ENCODE peak calls at places on chromosomes 13 and 19, in four cellular contexts. V is OCI-LY7, P is fibroblast of the aortic adventitia, L is IMR-90. I is an unnamed sample.

GRCh38 chr19:5052945-5053485 is 84.1 kb downstream of the KDM4B start:
- DNase-seq in V (no peak), P (no peak), L (no peak), I (no peak)

GRCh38 chr19:48500830-48501445 is 10.7 kb downstream of the LMTK3 start:
- DNase-seq in V (no peak), P (no peak), L (no peak), I (no peak)

GRCh38 chr19:21022996-21023395 is 2.5 kb downstream of the ZNF430 start:
- DNase-seq in V (no peak), P (peak), L (peak), I (peak)

GRCh38 chr13:113216165-113217056 is 7.0 kb downstream of the CUL4A start:
- DNase-seq in V (no peak), P (peak), L (peak), I (no peak)

GRCh38 chr19:11495481-11495880 is 10.2 kb downstream of the ZNF653 start:
- DNase-seq in V (no peak), P (no peak), L (no peak), I (no peak)

GRCh38 chr13:27338816-27339215 is 68.2 kb downstream of the RASL11A start:
- DNase-seq in V (peak), P (no peak), L (no peak), I (peak)

GRCh38 chr19:48006762-48007161 is 12.3 kb downstream of the ELSPBP1 start:
- DNase-seq in V (peak), P (no peak), L (no peak), I (peak)

GRCh38 chr19:55353803-55354697 is 469 bp downstream of the COX6B2 start:
- DNase-seq in V (peak), P (peak), L (peak), I (peak)

GRCh38 chr19:14432817-14433453 is at the start of gene PKN1:
- DNase-seq in V (peak), P (no peak), L (no peak), I (peak)

GRCh38 chr19:30335306-30335886 is 36.8 kb upstream of the ZNF536 start:
- DNase-seq in V (no peak), P (no peak), L (no peak), I (no peak)

GRCh38 chr13:32001392-32001768 is 30.2 kb upstream of the FRY start:
- DNase-seq in V (peak), P (peak), L (peak), I (peak)

GRCh38 chr19:16143399-16144215 is at the start of gene HSH2D:
- DNase-seq in V (peak), P (no peak), L (no peak), I (peak)

GRCh38 chr13:31199527-31199848 is 287 bp upstream of the B3GLCT start:
- DNase-seq in V (no peak), P (no peak), L (no peak), I (no peak)

GRCh38 chr19:27676334-27676733 is 1536.6 kb downstream of the UQCRFS1 start:
- DNase-seq in V (no peak), P (no peak), L (no peak), I (no peak)

GRCh38 chr19:38665950-38666661 is 18.7 kb downstream of the ACTN4 start:
- DNase-seq in V (no peak), P (peak), L (peak), I (no peak)

GRCh38 chr19:12943437-12944044 is 2.1 kb upstream of the RAD23A start:
- DNase-seq in V (no peak), P (no peak), L (no peak), I (no peak)

GRCh38 chr13:75704942-75705320 is 68.8 kb downstream of the LMO7 start:
- DNase-seq in V (no peak), P (no peak), L (no peak), I (no peak)

GRCh38 chr19:54955356-54955755 is 8.0 kb upstream of the NLRP7 start:
- DNase-seq in V (no peak), P (no peak), L (no peak), I (no peak)

GRCh38 chr19:1847684-1848398 is 442 bp downstream of the REXO1 start:
- DNase-seq in V (peak), P (peak), L (peak), I (peak)

GRCh38 chr19:35451278-35452096 is 3.4 kb downstream of the FFAR2 start:
- DNase-seq in V (peak), P (no peak), L (no peak), I (peak)

GRCh38 chr13:102273111-102273510 is 128.7 kb downstream of the FGF14 start:
- DNase-seq in V (no peak), P (no peak), L (no peak), I (no peak)

GRCh38 chr13:99527346-99527745 is 26.1 kb downstream of the TM9SF2 start:
- DNase-seq in V (no peak), P (no peak), L (no peak), I (no peak)

GRCh38 chr19:7152568-7152967 is 83.1 kb downstream of the ZNF557 start:
- DNase-seq in V (peak), P (no peak), L (no peak), I (no peak)

GRCh38 chr19:6714749-6715555 is 5.5 kb downstream of the C3 start:
- DNase-seq in V (no peak), P (no peak), L (no peak), I (no peak)

GRCh38 chr13:35600137-35600536 is 123.6 kb upstream of the MAB21L1 start:
- DNase-seq in V (no peak), P (peak), L (peak), I (no peak)

GRCh38 chr19:40403262-40403984 is 9.8 kb downstream of the PRX start:
- DNase-seq in V (peak), P (peak), L (peak), I (peak)

GRCh38 chr13:35984776-35985453 is 146.3 kb downstream of the DCLK1 start:
- DNase-seq in V (no peak), P (no peak), L (no peak), I (no peak)

GRCh38 chr13:75302031-75302430 is 179.9 kb downstream of the TBC1D4 start:
- DNase-seq in V (no peak), P (peak), L (no peak), I (no peak)

GRCh38 chr19:35928507-35928906 is 7.7 kb upstream of the LRFN3 start:
- DNase-seq in V (peak), P (no peak), L (no peak), I (no peak)

GRCh38 chr13:55298201-55298600 is 1842.5 kb upstream of the PRR20A start:
- DNase-seq in V (no peak), P (no peak), L (no peak), I (no peak)

GRCh38 chr13:73146705-73147104 is 87.9 kb downstream of the KLF5 start:
- DNase-seq in V (no peak), P (no peak), L (peak), I (no peak)

GRCh38 chr13:37395544-37395943 is 203.0 kb downstream of the POSTN start:
- DNase-seq in V (no peak), P (no peak), L (peak), I (no peak)

GRCh38 chr19:49067554-49067953 is 2.9 kb upstream of the NTF4 start:
- DNase-seq in V (no peak), P (no peak), L (no peak), I (no peak)

GRCh38 chr19:46542428-46543230 is 47.0 kb upstream of the PNMA8B start:
- DNase-seq in V (peak), P (peak), L (peak), I (peak)

GRCh38 chr19:46551175-46551574 is 50.0 kb upstream of the CALM3 start:
- DNase-seq in V (no peak), P (no peak), L (no peak), I (no peak)

GRCh38 chr19:46550684-46551083 is 50.4 kb upstream of the CALM3 start:
- DNase-seq in V (no peak), P (no peak), L (no peak), I (no peak)

DNA sequence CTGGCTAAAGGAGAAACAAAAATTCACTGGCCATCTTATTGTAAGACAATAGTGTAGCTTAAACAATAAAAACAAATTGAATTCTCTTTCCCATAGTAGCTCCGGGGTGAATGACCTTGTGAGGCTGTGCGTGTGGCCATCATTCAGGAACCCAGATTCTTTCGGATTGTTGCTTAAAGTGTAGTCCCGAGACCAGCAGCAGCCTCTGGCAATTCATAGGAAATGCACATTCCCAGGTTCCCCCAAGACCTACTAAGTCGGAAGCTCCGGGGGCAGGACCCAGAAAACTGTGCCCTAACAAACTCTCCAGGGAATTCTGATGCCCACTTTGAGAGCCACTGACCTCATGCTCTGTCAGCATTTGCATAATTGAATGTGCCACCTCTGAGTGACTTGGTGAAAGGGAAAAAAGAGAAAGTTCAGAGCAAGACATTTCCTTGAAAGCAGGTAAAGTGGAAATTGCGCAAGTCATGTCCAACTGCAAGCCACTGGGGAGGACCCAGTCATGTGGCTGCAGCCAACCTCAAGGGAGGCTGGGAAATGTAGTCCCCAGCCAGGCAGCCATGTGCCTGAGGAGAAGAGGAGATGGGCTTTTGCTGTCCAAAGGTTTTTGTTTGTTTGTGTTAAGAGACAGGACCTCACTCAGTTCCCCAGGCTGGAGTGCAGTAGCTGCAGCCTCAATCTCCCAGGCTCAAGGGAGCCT is 50.7 kb upstream of the PNMA8B start:
- DNase-seq in V (peak), P (peak), L (peak), I (no peak)
- H3K4me3 ChIP-seq in V (no peak), P (no peak), L (no peak), I (no peak)

DNA sequence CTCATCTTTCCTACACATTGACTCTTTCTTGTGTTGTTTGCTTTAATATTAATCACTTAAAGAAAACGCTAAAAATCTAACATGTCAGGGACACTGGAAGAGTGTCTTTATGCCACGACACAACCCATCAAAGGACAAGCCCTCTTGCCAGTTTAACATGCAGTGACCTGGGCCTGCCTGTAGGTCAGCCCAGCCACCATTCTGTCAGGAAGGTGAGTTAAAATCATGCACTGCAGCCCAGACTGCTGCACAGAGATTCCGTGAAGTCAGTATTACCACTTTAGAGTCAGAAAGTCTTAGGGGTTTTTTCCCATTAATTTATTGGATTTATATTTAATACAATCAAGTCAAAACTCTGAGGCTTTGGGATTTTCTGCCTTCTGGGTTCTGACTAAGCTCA is 58.0 kb downstream of the TNFRSF19 start:
- DNase-seq in V (no peak), P (no peak), L (no peak), I (no peak)
- TF ChIP-seq CTCF in V (no peak), P (no peak), L (no peak), I (no peak)

GRCh38 chr19:50725932-50726230 is 2.7 kb downstream of the CLEC11A start:
- DNase-seq in V (no peak), P (no peak), L (no peak), I (no peak)
- H3K4me3 ChIP-seq in V (peak), P (peak), L (peak), I (no peak)

GRCh38 chr19:50837300-50837699 is 3.9 kb upstream of the KLK15 start:
- DNase-seq in V (no peak), P (no peak), L (no peak), I (no peak)

GRCh38 chr19:50839712-50840655 is 6.6 kb upstream of the KLK15 start:
- DNase-seq in V (no peak), P (no peak), L (no peak), I (no peak)

GRCh38 chr19:50835785-50836542 is 2.6 kb upstream of the KLK15 start:
- DNase-seq in V (peak), P (peak), L (peak), I (peak)

GRCh38 chr19:50836543-50837195 is 3.3 kb upstream of the KLK15 start:
- DNase-seq in V (no peak), P (no peak), L (no peak), I (no peak)

DNA sequence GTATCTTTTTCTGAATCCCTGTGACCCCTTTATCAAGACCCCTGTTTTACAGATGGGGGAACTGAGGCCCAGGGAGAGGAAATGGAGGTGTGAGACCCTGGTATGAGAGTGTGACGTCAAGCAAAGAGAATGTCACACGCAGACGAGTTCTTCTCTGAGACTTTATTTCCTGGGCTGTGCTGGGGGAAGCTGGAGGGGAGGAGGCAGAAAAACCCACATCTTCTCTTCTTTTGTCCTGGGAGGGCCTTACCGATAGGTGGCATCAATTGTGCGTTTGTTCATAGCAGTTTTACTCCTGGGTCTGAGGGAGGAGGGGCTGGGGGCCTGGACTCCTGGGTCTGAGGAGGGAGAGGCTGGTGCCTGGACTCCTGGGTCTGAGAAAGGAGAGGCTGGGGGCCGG is 4.9 kb upstream of the KLK15 start:
- DNase-seq in V (peak), P (no peak), L (no peak), I (peak)
- TF ChIP-seq CTCF in V (peak), P (peak), L (peak), I (peak)

GRCh38 chr19:17779281-17779930 is 15.5 kb upstream of the B3GNT3 start:
- DNase-seq in V (no peak), P (peak), L (peak), I (no peak)

GRCh38 chr19:17788632-17789031 is 6.3 kb upstream of the B3GNT3 start:
- DNase-seq in V (no peak), P (no peak), L (no peak), I (no peak)

GRCh38 chr19:17787274-17787913 is 7.5 kb upstream of the B3GNT3 start:
- DNase-seq in V (no peak), P (no peak), L (no peak), I (no peak)

GRCh38 chr19:17780781-17781180 is 14.2 kb upstream of the B3GNT3 start:
- DNase-seq in V (no peak), P (no peak), L (no peak), I (no peak)

GRCh38 chr19:17784201-17785008 is 10.5 kb upstream of the B3GNT3 start:
- DNase-seq in V (peak), P (peak), L (peak), I (peak)
- H3K4me3 ChIP-seq in V (no peak), P (no peak), L (no peak), I (no peak)

DNA sequence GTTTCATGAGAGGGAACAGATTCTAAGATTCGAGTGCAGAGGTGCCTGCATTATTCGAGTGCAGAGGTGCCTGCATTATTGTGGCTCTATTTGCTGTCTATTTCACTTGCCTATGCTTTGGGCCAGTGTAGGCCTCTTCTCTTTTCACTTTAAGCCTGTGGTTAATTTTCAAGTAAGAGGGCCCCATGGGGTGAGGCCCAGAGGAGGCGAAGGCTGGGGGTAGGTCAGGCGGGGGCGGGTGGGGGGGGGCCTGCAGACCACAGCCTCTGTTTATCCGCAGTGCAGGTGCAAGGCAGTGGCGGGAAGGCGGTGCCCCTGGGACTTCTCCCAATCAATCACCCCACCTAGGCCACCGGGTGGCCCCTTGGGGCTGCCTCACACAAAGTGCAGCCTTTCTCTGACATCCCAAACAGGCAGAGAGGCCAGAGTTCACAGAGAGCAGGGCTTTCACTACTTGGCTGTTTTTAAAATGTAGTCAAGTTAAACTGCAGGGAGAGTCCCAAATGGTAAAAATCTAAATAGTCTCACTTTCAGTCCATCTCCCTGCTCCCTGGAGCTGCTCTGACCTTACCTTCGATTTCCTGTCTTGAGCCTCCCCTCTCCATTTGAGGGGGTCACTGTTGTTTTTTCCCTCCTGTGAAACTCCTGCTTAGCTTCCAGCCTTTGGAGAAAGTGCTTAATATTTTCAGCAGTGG is 249.1 kb downstream of the DLEU7 start:
- DNase-seq in V (peak), P (no peak), L (no peak), I (peak)
- TF ChIP-seq CTCF in V (no peak), P (no peak), L (no peak), I (peak)

DNA sequence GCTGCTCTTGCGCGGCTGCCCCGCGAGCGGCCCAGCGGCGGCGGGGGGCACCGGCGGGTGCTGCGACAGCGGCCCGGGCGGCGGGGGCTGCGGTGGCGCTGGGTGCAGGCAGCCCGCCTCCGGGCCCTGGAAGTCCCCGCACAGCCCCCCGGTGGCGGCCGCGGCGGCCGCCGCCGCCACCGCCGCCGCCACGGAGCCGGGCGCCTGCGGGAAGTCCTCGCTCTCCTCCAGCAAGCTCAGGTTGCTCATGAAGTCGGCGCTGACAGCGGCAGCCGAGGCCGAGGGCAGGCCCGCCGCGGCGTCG is 735 bp downstream of the FOXO1 start:
- DNase-seq in V (peak), P (no peak), L (no peak), I (no peak)
- H3K4me3 ChIP-seq in V (peak), P (peak), L (peak), I (peak)

GRCh38 chr19:18603255-18603957 is 3.2 kb downstream of the CRLF1 start:
- DNase-seq in V (no peak), P (peak), L (no peak), I (peak)
- TF ChIP-seq CTCF in V (peak), P (peak), L (no peak), I (peak)

GRCh38 chr13:20390526-20391175 is 135.0 kb downstream of the CRYL1 start:
- DNase-seq in V (no peak), P (no peak), L (no peak), I (no peak)

GRCh38 chr13:20389696-20390525 is 135.7 kb downstream of the CRYL1 start:
- DNase-seq in V (no peak), P (no peak), L (no peak), I (no peak)

GRCh38 chr13:20392530-20392929 is 133.1 kb downstream of the CRYL1 start:
- DNase-seq in V (no peak), P (no peak), L (no peak), I (no peak)

GRCh38 chr13:20393273-20394235 is 132.1 kb downstream of the CRYL1 start:
- DNase-seq in V (no peak), P (no peak), L (no peak), I (no peak)

GRCh38 chr13:20391597-20392452 is 133.8 kb downstream of the CRYL1 start:
- DNase-seq in V (no peak), P (no peak), L (no peak), I (no peak)
- H3K4me3 ChIP-seq in V (no peak), P (no peak), L (no peak), I (no peak)

I was measured in GM12865.